ENCODE peak calls at places on chromosomes 3 and 15, in ten cellular contexts. A is lung; T is upper lobe of right lung; J is CD4-positive, CD25-positive, alpha-beta regulatory T cell; U is pancreas; Z is right cardiac atrium; H is right lobe of liver; C is K562; B is lower lobe of right lung; I is heart right ventricle. D is an unnamed sample.

GRCh38 chr3:66115858-66116654 is 77.3 kb upstream of the MAGI1 start:
- ATAC-seq in A (peak), T (peak), J (no peak), U (peak), Z (peak), H (peak), C (no peak), B (peak), I (peak), D (peak)

GRCh38 chr3:124951511-124952390 is 17.2 kb upstream of the MUC13 start:
- ATAC-seq in A (no peak), T (peak), J (no peak), U (no peak), Z (no peak), H (no peak), C (no peak), B (no peak), I (no peak), D (no peak)

GRCh38 chr3:105367063-105367405 is 325 bp downstream of the ALCAM start:
- ATAC-seq in A (no peak), T (peak), J (no peak), U (peak), Z (peak), H (peak), C (no peak), B (peak), I (peak), D (no peak)

GRCh38 chr3:72763751-72764440 is 84.3 kb downstream of the SHQ1 start:
- ATAC-seq in A (no peak), T (peak), J (no peak), U (no peak), Z (no peak), H (no peak), C (no peak), B (peak), I (peak), D (no peak)

GRCh38 chr3:65194044-65194714 is 506.4 kb upstream of the ADAMTS9 start:
- ATAC-seq in A (no peak), T (no peak), J (no peak), U (no peak), Z (no peak), H (no peak), C (no peak), B (no peak), I (no peak), D (no peak)

GRCh38 chr15:44633603-44634002 is 29.9 kb downstream of the SPG11 start:
- ATAC-seq in A (no peak), T (no peak), J (no peak), U (no peak), Z (no peak), H (no peak), C (no peak), B (no peak), I (no peak), D (no peak)

GRCh38 chr15:41476416-41477048 is 17.1 kb upstream of the ITPKA start:
- ATAC-seq in A (no peak), T (no peak), J (no peak), U (no peak), Z (no peak), H (no peak), C (peak), B (no peak), I (no peak), D (no peak)

GRCh38 chr15:78139564-78139963 is 8.3 kb upstream of the CIB2 start:
- ATAC-seq in A (no peak), T (no peak), J (no peak), U (no peak), Z (no peak), H (peak), C (no peak), B (no peak), I (no peak), D (no peak)

GRCh38 chr15:79176151-79176550 is 85.6 kb upstream of the RASGRF1 start:
- ATAC-seq in A (no peak), T (no peak), J (no peak), U (no peak), Z (no peak), H (no peak), C (no peak), B (no peak), I (no peak), D (no peak)

GRCh38 chr15:79184465-79184892 is 93.9 kb upstream of the RASGRF1 start:
- ATAC-seq in A (no peak), T (peak), J (no peak), U (peak), Z (peak), H (peak), C (peak), B (peak), I (peak), D (no peak)

GRCh38 chr15:79179108-79179561 is 88.6 kb upstream of the RASGRF1 start:
- ATAC-seq in A (no peak), T (peak), J (no peak), U (no peak), Z (no peak), H (no peak), C (peak), B (no peak), I (no peak), D (no peak)

GRCh38 chr15:79179597-79179996 is 89.0 kb upstream of the RASGRF1 start:
- ATAC-seq in A (no peak), T (no peak), J (no peak), U (no peak), Z (no peak), H (no peak), C (no peak), B (no peak), I (no peak), D (no peak)

GRCh38 chr15:79180318-79180717 is 89.7 kb upstream of the RASGRF1 start:
- ATAC-seq in A (no peak), T (no peak), J (no peak), U (no peak), Z (no peak), H (no peak), C (no peak), B (no peak), I (no peak), D (no peak)
- H3K4me3 ChIP-seq in A (no peak), T (no peak), J (no peak), U (no peak), Z (no peak), H (no peak), C (no peak), B (no peak), I (no peak), D (no peak)

GRCh38 chr3:62113092-62113491 is 260.3 kb downstream of the FEZF2 start:
- ATAC-seq in A (no peak), T (no peak), J (no peak), U (no peak), Z (no peak), H (no peak), C (no peak), B (no peak), I (no peak), D (no peak)

GRCh38 chr3:62110801-62111200 is 262.5 kb downstream of the FEZF2 start:
- ATAC-seq in A (no peak), T (no peak), J (no peak), U (no peak), Z (no peak), H (no peak), C (no peak), B (no peak), I (peak), D (no peak)

DNA sequence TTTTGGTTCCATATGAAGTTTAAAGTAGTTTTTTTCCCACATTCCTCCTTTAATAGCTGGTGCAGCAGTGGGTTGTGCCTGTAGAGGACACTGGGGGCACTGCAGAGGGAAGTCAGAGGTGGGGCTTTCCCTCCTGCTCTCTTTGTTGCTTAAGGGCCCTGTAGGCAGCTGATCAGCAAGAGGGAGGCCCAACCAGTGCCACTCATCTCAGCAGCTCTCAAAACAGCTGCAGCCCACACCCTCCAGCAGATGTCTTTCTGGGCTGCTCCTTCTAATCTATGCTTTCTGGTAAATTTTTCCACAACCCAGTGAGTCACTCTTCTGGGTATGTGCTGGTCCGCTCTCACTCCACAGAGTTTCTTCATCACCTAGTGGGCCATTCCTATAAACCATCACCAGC is 263.8 kb downstream of the FEZF2 start:
- ATAC-seq in A (peak), T (peak), J (no peak), U (no peak), Z (peak), H (no peak), C (no peak), B (peak), I (no peak), D (peak)
- H3K27ac ChIP-seq in A (peak), T (no peak), J (no peak), U (no peak), Z (no peak), H (no peak), C (no peak), B (no peak), I (no peak), D (no peak)

DNA sequence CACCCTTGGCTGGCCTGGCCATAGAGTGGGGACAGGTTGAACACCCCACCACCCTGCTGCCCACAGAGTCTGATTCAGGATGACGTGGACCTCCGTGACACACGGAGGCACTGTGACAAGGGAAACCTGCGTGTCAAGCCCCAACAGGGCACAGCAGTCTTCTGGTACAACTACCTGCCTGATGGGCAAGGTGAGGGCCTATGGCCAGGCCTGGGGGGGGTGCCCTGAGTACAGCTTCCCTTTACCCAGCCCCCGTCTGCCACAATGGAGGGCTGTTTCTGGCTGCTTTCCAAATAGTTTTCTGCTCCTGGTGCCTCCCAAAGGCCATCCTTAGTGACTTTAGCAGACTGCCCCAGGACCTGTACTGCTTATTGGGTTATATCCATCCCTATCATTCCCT is 1.2 kb upstream of the WDR6 start:
- ATAC-seq in A (no peak), T (no peak), J (no peak), U (no peak), Z (no peak), H (no peak), C (no peak), B (no peak), I (no peak), D (no peak)
- H3K4me3 ChIP-seq in A (no peak), T (peak), J (peak), U (no peak), Z (no peak), H (peak), C (peak), B (peak), I (peak), D (no peak)

DNA sequence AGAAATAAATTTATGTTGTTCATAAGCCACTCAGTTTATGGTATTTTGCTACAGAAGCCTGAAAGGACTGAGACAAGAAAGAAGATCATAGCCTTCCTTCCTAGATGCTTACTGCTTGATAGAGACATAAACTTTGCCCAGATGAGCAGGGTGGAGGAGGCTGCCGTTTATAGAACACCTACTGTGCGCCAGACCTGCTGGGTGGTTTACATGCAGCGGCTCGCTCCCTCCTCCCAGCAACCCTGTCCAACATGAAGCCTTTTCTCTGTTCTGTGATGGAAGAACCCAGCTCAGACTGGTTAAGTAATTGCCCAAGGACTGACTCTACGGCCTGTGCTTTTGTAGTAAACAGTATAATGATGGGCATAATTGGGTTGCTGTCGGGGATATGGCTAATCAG is 37.0 kb downstream of the CORO2B start:
- ATAC-seq in A (no peak), T (no peak), J (no peak), U (no peak), Z (no peak), H (no peak), C (no peak), B (no peak), I (no peak), D (no peak)
- H3K27ac ChIP-seq in A (no peak), T (no peak), J (no peak), U (no peak), Z (peak), H (no peak), C (no peak), B (no peak), I (no peak), D (peak)

DNA sequence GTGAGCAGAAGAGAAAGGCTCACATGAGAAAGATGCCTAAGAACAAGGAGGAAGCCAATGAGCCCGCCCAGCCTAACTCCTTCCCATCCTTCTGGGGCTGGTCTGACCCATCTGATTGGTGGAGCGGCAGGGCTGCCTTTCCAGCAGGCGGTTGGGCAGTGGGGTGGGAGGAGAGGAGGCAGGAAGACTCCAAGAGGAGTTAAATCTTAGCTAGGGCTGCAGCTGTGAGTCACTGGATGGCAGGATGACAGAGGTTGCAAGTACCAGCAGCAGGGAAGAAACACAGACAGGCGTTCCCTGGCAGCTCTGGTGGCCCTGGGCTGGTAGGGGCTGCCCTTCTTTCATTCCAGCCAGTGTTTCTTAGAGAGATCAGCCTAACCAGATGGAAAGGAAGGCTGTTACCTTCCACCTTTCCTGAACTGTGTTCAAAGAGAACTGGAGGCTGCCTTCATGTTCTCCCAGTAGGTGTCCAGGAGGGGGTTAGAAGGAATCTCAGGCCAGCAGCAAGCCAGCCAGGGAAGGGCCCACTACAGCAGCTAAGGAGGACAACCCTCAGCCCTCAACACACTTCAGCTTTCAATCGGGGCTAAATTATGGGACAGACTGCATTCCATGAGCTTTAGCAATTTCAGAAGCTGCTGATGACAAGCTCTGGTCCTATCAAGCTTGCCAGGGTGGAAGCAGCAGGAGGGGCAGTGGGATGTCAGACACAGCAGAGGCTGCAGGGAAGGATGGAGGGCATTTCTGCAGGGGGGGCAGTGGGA is 50.3 kb downstream of the CHSY1 start:
- ATAC-seq in A (peak), T (peak), J (no peak), U (peak), Z (peak), H (peak), C (peak), B (peak), I (peak), D (peak)
- H3K4me3 ChIP-seq in A (no peak), T (no peak), J (no peak), U (no peak), Z (no peak), H (no peak), C (no peak), B (no peak), I (no peak), D (no peak)

GRCh38 chr3:112464264-112464663 is 35.0 kb downstream of the BTLA start:
- ATAC-seq in A (no peak), T (no peak), J (peak), U (no peak), Z (no peak), H (no peak), C (no peak), B (no peak), I (no peak), D (no peak)

GRCh38 chr3:112466041-112466440 is 33.2 kb downstream of the BTLA start:
- ATAC-seq in A (no peak), T (no peak), J (no peak), U (no peak), Z (no peak), H (no peak), C (no peak), B (no peak), I (no peak), D (no peak)

GRCh38 chr3:112460519-112460918 is 38.8 kb downstream of the BTLA start:
- ATAC-seq in A (no peak), T (no peak), J (no peak), U (no peak), Z (no peak), H (no peak), C (no peak), B (no peak), I (no peak), D (no peak)

GRCh38 chr3:112459750-112460149 is 39.5 kb downstream of the BTLA start:
- ATAC-seq in A (no peak), T (no peak), J (no peak), U (no peak), Z (no peak), H (no peak), C (no peak), B (no peak), I (no peak), D (no peak)

GRCh38 chr3:112463250-112463649 is 36.0 kb downstream of the BTLA start:
- ATAC-seq in A (no peak), T (no peak), J (peak), U (no peak), Z (no peak), H (no peak), C (no peak), B (no peak), I (no peak), D (no peak)
- H3K27ac ChIP-seq in A (no peak), T (no peak), J (no peak), U (no peak), Z (no peak), H (no peak), C (no peak), B (no peak), I (no peak), D (no peak)

GRCh38 chr15:47705601-47706000 is 11.7 kb upstream of the SEMA6D start:
- ATAC-seq in A (no peak), T (peak), J (no peak), U (peak), Z (no peak), H (no peak), C (no peak), B (peak), I (no peak), D (no peak)
- H3K4me3 ChIP-seq in A (no peak), T (no peak), J (no peak), U (no peak), Z (no peak), H (no peak), C (no peak), B (no peak), I (no peak), D (no peak)